ENCODE peak calls at places on chromosomes 2 and 18, in ten cellular contexts. Y is brain microvascular endothelial cell, H is AG04450, A is breast epithelium, B is adrenal gland, X is endodermal cell, U is fibroblast of lung, D is left lung, R is left ventricle myocardium inferior, Z is endothelial cell of umbilical vein. K is an unnamed sample. For H3K27me3, the result is how much of the 10 kb centered on the place peaks cover.

GRCh38 chr2:120300385-120300784 is 45.6 kb upstream of the INHBB start:
- DNase-seq in Y (no peak), H (no peak), A (no peak), B (no peak), X (peak), U (no peak), D (no peak), R (no peak), Z (no peak), K (no peak)

GRCh38 chr2:35415282-35415681 is 940.3 kb upstream of the CRIM1 start:
- DNase-seq in Y (no peak), H (no peak), A (no peak), B (no peak), X (no peak), U (no peak), D (no peak), R (no peak), Z (no peak), K (no peak)

GRCh38 chr18:77320960-77321559 is 71.4 kb downstream of the GALR1 start:
- DNase-seq in Y (no peak), H (no peak), A (no peak), B (no peak), X (no peak), U (no peak), D (no peak), R (no peak), Z (no peak), K (no peak)

GRCh38 chr2:111898703-111899514 is 502 bp downstream of the MERTK start:
- DNase-seq in Y (no peak), H (no peak), A (no peak), B (no peak), X (no peak), U (no peak), D (no peak), R (peak), Z (peak), K (no peak)

GRCh38 chr2:45651415-45652089 is at the start of gene PRKCE:
- DNase-seq in Y (peak), H (no peak), A (peak), B (peak), X (no peak), U (peak), D (peak), R (peak), Z (peak), K (no peak)

GRCh38 chr2:106085441-106085911 is 108.6 kb downstream of the UXS1 start:
- DNase-seq in Y (peak), H (peak), A (no peak), B (no peak), X (no peak), U (peak), D (no peak), R (no peak), Z (peak), K (no peak)

GRCh38 chr2:148645925-148646559 is 1.5 kb downstream of the EPC2 start:
- DNase-seq in Y (peak), H (peak), A (peak), B (peak), X (no peak), U (peak), D (no peak), R (no peak), Z (peak), K (peak)

GRCh38 chr2:120825370-120826259 is 89.9 kb downstream of the GLI2 start:
- DNase-seq in Y (peak), H (peak), A (no peak), B (peak), X (peak), U (peak), D (no peak), R (peak), Z (no peak), K (no peak)

GRCh38 chr2:202566286-202566685 is 68.5 kb upstream of the FAM117B start:
- DNase-seq in Y (no peak), H (no peak), A (no peak), B (no peak), X (no peak), U (peak), D (no peak), R (no peak), Z (no peak), K (no peak)

GRCh38 chr18:29753379-29753778 is 1289.2 kb downstream of the DSC3 start:
- DNase-seq in Y (no peak), H (no peak), A (no peak), B (no peak), X (no peak), U (no peak), D (no peak), R (no peak), Z (no peak), K (no peak)

GRCh38 chr2:19540739-19541503 is 182.5 kb upstream of the OSR1 start:
- DNase-seq in Y (peak), H (peak), A (peak), B (no peak), X (no peak), U (peak), D (no peak), R (no peak), Z (no peak), K (no peak)

GRCh38 chr18:37381554-37381953 is 184.0 kb downstream of the CELF4 start:
- DNase-seq in Y (no peak), H (no peak), A (no peak), B (no peak), X (peak), U (no peak), D (no peak), R (no peak), Z (no peak), K (no peak)

GRCh38 chr2:98445167-98445522 is 487 bp downstream of the INPP4A start:
- DNase-seq in Y (no peak), H (no peak), A (no peak), B (no peak), X (no peak), U (no peak), D (peak), R (no peak), Z (peak), K (no peak)

GRCh38 chr18:21341141-21341540 is 99.1 kb downstream of the GREB1L start:
- DNase-seq in Y (no peak), H (no peak), A (no peak), B (no peak), X (no peak), U (no peak), D (no peak), R (no peak), Z (no peak), K (no peak)

GRCh38 chr18:42954887-42955286 is 160.6 kb downstream of the RIT2 start:
- DNase-seq in Y (no peak), H (no peak), A (no peak), B (no peak), X (no peak), U (no peak), D (no peak), R (no peak), Z (peak), K (no peak)

GRCh38 chr18:10928971-10929373 is 220.4 kb downstream of the PIEZO2 start:
- DNase-seq in Y (peak), H (peak), A (no peak), B (no peak), X (no peak), U (peak), D (no peak), R (no peak), Z (no peak), K (no peak)

GRCh38 chr2:68368657-68369339 is 3.7 kb downstream of the PLEK start:
- DNase-seq in Y (peak), H (peak), A (no peak), B (no peak), X (no peak), U (peak), D (no peak), R (no peak), Z (no peak), K (no peak)

GRCh38 chr2:215653344-215654015 is 217.6 kb upstream of the FN1 start:
- DNase-seq in Y (no peak), H (peak), A (no peak), B (no peak), X (no peak), U (peak), D (no peak), R (no peak), Z (no peak), K (no peak)

GRCh38 chr2:240988146-240988545 is 10.3 kb upstream of the SNED1 start:
- DNase-seq in Y (peak), H (no peak), A (no peak), B (no peak), X (no peak), U (peak), D (peak), R (no peak), Z (no peak), K (no peak)

GRCh38 chr2:234852941-234853340 is 98.9 kb upstream of the SH3BP4 start:
- DNase-seq in Y (no peak), H (no peak), A (no peak), B (no peak), X (no peak), U (no peak), D (no peak), R (no peak), Z (no peak), K (no peak)

GRCh38 chr18:32637216-32637615 is 135.6 kb downstream of the KLHL14 start:
- DNase-seq in Y (no peak), H (no peak), A (no peak), B (no peak), X (no peak), U (no peak), D (no peak), R (no peak), Z (no peak), K (no peak)

GRCh38 chr2:191941376-191941775 is 94.5 kb upstream of the CAVIN2 start:
- DNase-seq in Y (no peak), H (no peak), A (no peak), B (no peak), X (no peak), U (no peak), D (no peak), R (no peak), Z (no peak), K (no peak)

GRCh38 chr2:9752441-9753275 is 90.6 kb upstream of the TAF1B start:
- DNase-seq in Y (peak), H (peak), A (no peak), B (no peak), X (no peak), U (peak), D (no peak), R (no peak), Z (no peak), K (peak)

GRCh38 chr2:239034561-239035341 is 186.9 kb downstream of the TWIST2 start:
- DNase-seq in Y (no peak), H (no peak), A (no peak), B (peak), X (no peak), U (no peak), D (peak), R (no peak), Z (no peak), K (no peak)
- TF ChIP-seq CTCF in Y (no peak), H (no peak), A (no peak), B (no peak), X (no peak), U (no peak), D (no peak), R (no peak), Z (no peak), K (no peak)

GRCh38 chr2:12720752-12721151 is 4.0 kb downstream of the TRIB2 start:
- DNase-seq in Y (no peak), H (no peak), A (no peak), B (no peak), X (no peak), U (no peak), D (no peak), R (no peak), Z (no peak), K (no peak)

GRCh38 chr2:12723741-12724463 is 7.2 kb downstream of the TRIB2 start:
- DNase-seq in Y (no peak), H (no peak), A (no peak), B (no peak), X (no peak), U (no peak), D (no peak), R (no peak), Z (no peak), K (no peak)

GRCh38 chr2:12722445-12723316 is 5.9 kb downstream of the TRIB2 start:
- DNase-seq in Y (no peak), H (no peak), A (no peak), B (no peak), X (no peak), U (no peak), D (no peak), R (no peak), Z (no peak), K (no peak)

GRCh38 chr2:12720181-12720580 is 3.4 kb downstream of the TRIB2 start:
- DNase-seq in Y (no peak), H (no peak), A (no peak), B (no peak), X (no peak), U (peak), D (no peak), R (no peak), Z (peak), K (no peak)

GRCh38 chr2:12721571-12722444 is 5.1 kb downstream of the TRIB2 start:
- DNase-seq in Y (peak), H (no peak), A (no peak), B (no peak), X (no peak), U (no peak), D (no peak), R (no peak), Z (no peak), K (no peak)
- H3K4me3 ChIP-seq in Y (peak), H (no peak), A (peak), B (no peak), X (no peak), U (peak), D (peak), R (peak), Z (no peak), K (no peak)

GRCh38 chr2:1744446-1745170 is at the start of gene PXDN:
- DNase-seq in Y (no peak), H (no peak), A (no peak), B (no peak), X (peak), U (peak), D (no peak), R (peak), Z (peak), K (no peak)

GRCh38 chr2:1747065-1747941 is 3.0 kb upstream of the PXDN start:
- DNase-seq in Y (no peak), H (no peak), A (peak), B (no peak), X (peak), U (no peak), D (no peak), R (no peak), Z (no peak), K (no peak)

GRCh38 chr2:1745171-1746023 is 1.1 kb upstream of the PXDN start:
- DNase-seq in Y (no peak), H (no peak), A (peak), B (no peak), X (peak), U (no peak), D (no peak), R (no peak), Z (no peak), K (no peak)

GRCh38 chr2:1748176-1748740 is 3.9 kb upstream of the PXDN start:
- DNase-seq in Y (no peak), H (no peak), A (peak), B (no peak), X (no peak), U (no peak), D (no peak), R (no peak), Z (no peak), K (no peak)

GRCh38 chr2:1746174-1747064 is 2.1 kb upstream of the PXDN start:
- DNase-seq in Y (no peak), H (no peak), A (peak), B (no peak), X (peak), U (no peak), D (no peak), R (no peak), Z (no peak), K (no peak)
- H3K27me3 ChIP-seq in Y (under half), H (under half), A (under half), B (under half), X (under half), U (under half), D (under half), R (half or more), Z (under half), K (under half)

GRCh38 chr18:7020995-7021777 is 96.4 kb downstream of the LAMA1 start:
- DNase-seq in Y (no peak), H (no peak), A (no peak), B (no peak), X (peak), U (peak), D (no peak), R (no peak), Z (no peak), K (no peak)

GRCh38 chr18:7017013-7017412 is 100.6 kb downstream of the LAMA1 start:
- DNase-seq in Y (no peak), H (no peak), A (no peak), B (no peak), X (no peak), U (no peak), D (no peak), R (no peak), Z (no peak), K (no peak)

GRCh38 chr18:7023581-7023980 is 94.0 kb downstream of the LAMA1 start:
- DNase-seq in Y (no peak), H (no peak), A (no peak), B (no peak), X (no peak), U (no peak), D (no peak), R (no peak), Z (no peak), K (no peak)

GRCh38 chr18:7025194-7025593 is 92.4 kb downstream of the LAMA1 start:
- DNase-seq in Y (no peak), H (no peak), A (no peak), B (no peak), X (no peak), U (no peak), D (no peak), R (no peak), Z (no peak), K (no peak)

DNA sequence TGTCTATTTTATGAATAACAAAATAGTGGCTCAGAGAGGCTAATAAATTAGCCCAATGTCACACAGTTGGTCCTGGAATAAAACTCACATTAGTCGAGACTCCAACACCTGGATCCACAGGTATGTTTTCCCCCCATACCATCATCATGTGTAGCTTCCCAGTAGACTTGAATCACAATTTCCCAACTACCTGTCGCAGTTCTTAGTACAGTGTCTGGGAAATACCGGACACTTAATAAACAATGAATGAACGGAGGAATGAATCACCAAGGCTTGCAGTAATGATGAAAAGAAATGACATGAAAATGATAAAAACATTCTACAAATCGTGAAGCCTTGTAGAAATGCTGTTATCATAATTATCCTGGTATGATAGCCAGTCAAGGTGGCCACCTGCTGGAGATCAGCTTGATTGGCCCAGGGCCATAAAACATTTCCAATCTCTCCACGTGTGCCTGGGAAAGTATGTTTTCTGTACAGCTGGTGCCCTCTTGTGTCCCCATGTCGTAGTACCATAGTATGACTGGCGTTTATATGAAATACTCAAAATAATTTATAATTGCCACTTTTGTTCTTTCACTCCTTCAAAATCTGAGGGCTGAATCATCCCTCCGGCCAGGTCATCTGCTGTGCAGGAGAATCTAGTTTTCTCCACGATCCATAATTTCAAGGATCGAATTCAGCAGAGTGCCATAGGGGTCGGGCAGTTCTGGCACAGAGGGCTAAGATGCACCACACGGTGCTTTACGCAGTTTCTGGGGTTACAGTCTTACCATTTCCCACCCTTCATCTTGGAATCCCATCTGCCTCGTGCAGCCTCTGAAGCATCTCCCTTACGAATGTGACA is 95.4 kb downstream of the LAMA1 start:
- DNase-seq in Y (peak), H (no peak), A (no peak), B (peak), X (no peak), U (peak), D (no peak), R (no peak), Z (peak), K (no peak)
- TF ChIP-seq CTCF in Y (peak), H (peak), A (peak), B (peak), X (peak), U (peak), D (peak), R (peak), Z (peak), K (no peak)

GRCh38 chr18:59769105-59769865 is 72.1 kb upstream of the CCBE1 start:
- DNase-seq in Y (no peak), H (no peak), A (no peak), B (peak), X (no peak), U (peak), D (no peak), R (no peak), Z (no peak), K (no peak)
- H3K4me3 ChIP-seq in Y (no peak), H (no peak), A (no peak), B (no peak), X (no peak), U (peak), D (no peak), R (no peak), Z (no peak), K (no peak)

GRCh38 chr18:59270689-59271257 is 2.5 kb downstream of the RAX start:
- DNase-seq in Y (no peak), H (no peak), A (no peak), B (no peak), X (no peak), U (no peak), D (no peak), R (no peak), Z (no peak), K (no peak)
- H3K27me3 ChIP-seq in Y (half or more), H (half or more), A (under half), B (half or more), X (half or more), U (half or more), D (half or more), R (under half), Z (half or more), K (under half)

GRCh38 chr18:56240405-56240804 is 398.0 kb downstream of the TXNL1 start:
- DNase-seq in Y (no peak), H (peak), A (no peak), B (no peak), X (no peak), U (peak), D (no peak), R (no peak), Z (no peak), K (no peak)

GRCh38 chr18:56233595-56233994 is 404.8 kb downstream of the TXNL1 start:
- DNase-seq in Y (peak), H (peak), A (no peak), B (peak), X (no peak), U (peak), D (no peak), R (no peak), Z (peak), K (no peak)

GRCh38 chr18:56235061-56235772 is 403.2 kb downstream of the TXNL1 start:
- DNase-seq in Y (no peak), H (no peak), A (no peak), B (no peak), X (no peak), U (no peak), D (no peak), R (no peak), Z (peak), K (no peak)

GRCh38 chr18:56235773-56236115 is 402.6 kb downstream of the TXNL1 start:
- DNase-seq in Y (no peak), H (no peak), A (no peak), B (no peak), X (no peak), U (no peak), D (no peak), R (no peak), Z (no peak), K (no peak)

DNA sequence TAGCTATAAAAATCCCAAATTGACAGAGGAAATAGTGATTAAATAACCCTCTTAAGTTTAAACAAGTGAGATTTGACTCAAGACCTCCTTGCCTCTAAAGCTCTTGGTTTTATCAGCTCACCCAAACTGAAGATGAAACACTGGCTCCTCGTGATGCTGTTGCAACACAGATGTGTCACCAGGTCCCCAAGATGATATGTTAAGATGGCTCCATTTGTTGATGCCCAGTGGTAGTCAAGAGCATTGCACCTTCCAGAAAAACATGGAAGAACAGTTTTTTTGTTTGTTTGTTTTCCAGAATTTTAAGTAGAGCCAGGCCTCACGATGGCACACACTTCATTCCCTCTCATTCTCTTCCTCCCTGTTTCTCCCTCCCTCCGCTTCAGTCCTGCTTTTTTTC is 399.8 kb downstream of the TXNL1 start:
- DNase-seq in Y (no peak), H (no peak), A (no peak), B (no peak), X (no peak), U (no peak), D (no peak), R (no peak), Z (no peak), K (no peak)
- TF ChIP-seq CTCF in Y (peak), H (peak), A (no peak), B (no peak), X (peak), U (peak), D (no peak), R (no peak), Z (no peak), K (no peak)